ENCODE peak calls at places on chromosome 14, in four cellular contexts. J, C, I and Z are unnamed samples.

GRCh38 chr14:76900406-76901085 is 74.3 kb downstream of the LRRC74A start:
- DNase-seq in J (no peak), C (no peak), I (no peak), Z (no peak)

GRCh38 chr14:61322011-61322798 is 826 bp downstream of the PRKCH start:
- DNase-seq in J (no peak), C (no peak), I (peak), Z (no peak)

GRCh38 chr14:95452176-95452889 is 64.1 kb downstream of the SYNE3 start:
- DNase-seq in J (no peak), C (no peak), I (no peak), Z (no peak)

GRCh38 chr14:69693145-69693544 is 73.8 kb upstream of the SRSF5 start:
- DNase-seq in J (no peak), C (peak), I (no peak), Z (no peak)

GRCh38 chr14:93752980-93753561 is 35.2 kb downstream of the PRIMA1 start:
- DNase-seq in J (no peak), C (no peak), I (no peak), Z (no peak)

GRCh38 chr14:103629503-103630121 is 601 bp downstream of the KLC1 start:
- DNase-seq in J (no peak), C (peak), I (peak), Z (no peak)

GRCh38 chr14:34502826-34503225 is 36.7 kb downstream of the EAPP start:
- DNase-seq in J (no peak), C (no peak), I (no peak), Z (no peak)

GRCh38 chr14:40213701-40214100 is 781.5 kb upstream of the FBXO33 start:
- DNase-seq in J (no peak), C (no peak), I (no peak), Z (no peak)

GRCh38 chr14:91350813-91351507 is 66.7 kb downstream of the CCDC88C start:
- DNase-seq in J (no peak), C (no peak), I (no peak), Z (no peak)

GRCh38 chr14:87066221-87066817 is 926.7 kb downstream of the GALC start:
- DNase-seq in J (no peak), C (no peak), I (no peak), Z (no peak)
- TF ChIP-seq CTCF in J (peak), C (peak), I (no peak), Z (peak)

DNA sequence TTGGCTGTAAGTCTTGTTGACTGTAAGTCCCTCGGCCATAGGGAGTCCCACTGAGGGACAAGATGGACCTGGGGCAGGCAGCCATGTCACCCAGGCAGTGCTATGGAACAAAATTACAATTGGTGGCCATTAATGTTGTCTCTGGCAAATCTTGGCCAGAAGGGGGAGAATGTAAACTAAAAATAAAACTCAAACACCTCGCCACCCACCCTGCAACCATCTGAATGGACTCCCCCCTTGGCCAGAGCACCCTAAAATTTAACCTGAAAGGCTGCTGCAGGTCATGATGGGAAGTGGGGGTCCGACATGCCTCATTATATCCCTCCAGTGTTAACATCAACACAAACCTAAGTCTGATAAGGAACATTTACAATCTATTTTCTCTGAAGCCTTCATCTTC is 8.2 kb downstream of the SLC22A17 start:
- DNase-seq in J (no peak), C (no peak), I (no peak), Z (no peak)
- TF ChIP-seq CTCF in J (no peak), C (no peak), I (no peak), Z (no peak)

DNA sequence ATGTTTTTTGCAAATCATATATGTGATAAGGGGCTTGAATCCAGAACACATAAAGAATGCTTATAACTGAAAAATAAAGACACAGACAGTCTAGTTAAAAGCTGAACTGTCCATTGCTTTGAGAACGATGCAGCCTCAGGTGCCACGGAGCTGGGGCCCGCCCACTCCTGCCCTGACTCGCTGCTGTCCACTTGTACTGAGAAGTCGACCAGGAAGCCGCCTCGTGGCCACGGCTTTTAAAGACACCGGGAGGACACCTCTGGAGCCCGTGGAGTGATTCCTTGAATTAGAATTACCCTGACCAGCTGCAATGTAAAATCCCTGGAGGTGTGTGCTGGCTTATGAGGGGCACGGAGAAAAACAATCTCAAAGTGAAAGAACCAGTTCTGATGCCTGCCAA is 23.9 kb upstream of the TEX22 start:
- DNase-seq in J (no peak), C (no peak), I (no peak), Z (no peak)
- TF ChIP-seq CTCF in J (no peak), C (no peak), I (no peak), Z (no peak)

GRCh38 chr14:35940291-35940690 is 114.2 kb downstream of the BRMS1L start:
- DNase-seq in J (no peak), C (no peak), I (no peak), Z (no peak)

GRCh38 chr14:35949933-35950332 is 123.8 kb downstream of the BRMS1L start:
- DNase-seq in J (no peak), C (no peak), I (no peak), Z (no peak)

DNA sequence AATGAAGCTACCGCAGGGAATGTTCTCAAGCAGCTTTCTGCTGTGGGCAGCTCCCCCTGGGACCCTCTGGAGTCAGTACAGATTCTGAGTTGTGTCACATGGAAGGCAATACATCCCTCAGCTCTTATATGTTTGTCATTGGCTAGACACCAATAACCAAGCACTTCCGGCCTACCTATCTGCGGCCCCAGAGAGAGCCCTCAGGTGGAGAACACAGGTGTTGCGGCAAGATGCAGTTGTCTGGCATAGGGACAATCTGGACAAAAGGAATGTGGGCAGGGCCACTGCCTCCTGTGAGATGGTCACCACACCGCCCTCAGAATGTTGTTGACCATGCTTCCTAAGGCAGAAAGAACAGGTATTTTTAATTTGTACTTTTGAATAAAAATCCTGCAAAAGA is 118.7 kb downstream of the BRMS1L start:
- DNase-seq in J (no peak), C (peak), I (no peak), Z (no peak)
- TF ChIP-seq CTCF in J (no peak), C (no peak), I (no peak), Z (no peak)

GRCh38 chr14:106436310-106436905 is 910.0 kb downstream of the TMEM121 start:
- DNase-seq in J (no peak), C (peak), I (no peak), Z (no peak)
- TF ChIP-seq CTCF in J (no peak), C (no peak), I (peak), Z (no peak)